ENCODE peak calls at places on chromosomes 7 and 10, in seven cellular contexts. C is OCI-LY7, Z is hepatocyte, O is ovary, J is heart left ventricle, U is lower lobe of right lung, M is fibroblast of pulmonary artery. W is an unnamed sample.
A peak's percentile ranks its signal among the peaks of the same experiment; 100 is the strongest.

GRCh38 chr10:1375805-1376170 is 319.6 kb downstream of the WDR37 start:
- DNase-seq in C (no peak), Z (no peak), O (no peak), J (no peak), U (no peak), M (no peak), W (no peak)

GRCh38 chr7:101743241-101743994 is 74.0 kb upstream of the CUX1 start:
- DNase-seq in C (peak; percentile 84), Z (peak; percentile 70), O (peak; percentile 66), J (peak; percentile 31), U (peak; percentile 69), M (peak; percentile 58), W (peak; percentile 23)

GRCh38 chr7:159031135-159031701 is 113.4 kb downstream of the VIPR2 start:
- DNase-seq in C (no peak), Z (no peak), O (peak; percentile 84), J (peak; percentile 76), U (no peak), M (no peak), W (no peak)

GRCh38 chr7:106693659-106694353 is 32.8 kb upstream of the CCDC71L start:
- DNase-seq in C (no peak), Z (no peak), O (no peak), J (no peak), U (no peak), M (no peak), W (no peak)

GRCh38 chr7:157250605-157251228 is 86.1 kb upstream of the DNAJB6 start:
- DNase-seq in C (peak; percentile 72), Z (peak; percentile 68), O (no peak), J (no peak), U (no peak), M (peak; percentile 74), W (peak; percentile 53)

GRCh38 chr10:48800283-48800675 is 115.6 kb downstream of the WDFY4 start:
- DNase-seq in C (peak; percentile 65), Z (no peak), O (no peak), J (no peak), U (no peak), M (no peak), W (no peak)

GRCh38 chr10:34282186-34282585 is 532.9 kb downstream of the PARD3 start:
- DNase-seq in C (no peak), Z (no peak), O (no peak), J (no peak), U (no peak), M (no peak), W (no peak)

GRCh38 chr10:77781451-77782327 is 144.1 kb upstream of the KCNMA1 start:
- DNase-seq in C (no peak), Z (no peak), O (no peak), J (no peak), U (no peak), M (no peak), W (no peak)

GRCh38 chr10:71728218-71728737 is 8.7 kb upstream of the C10orf105 start:
- DNase-seq in C (peak; percentile 63), Z (no peak), O (no peak), J (no peak), U (no peak), M (no peak), W (no peak)

GRCh38 chr7:4707134-4707651 is 25.1 kb downstream of the FOXK1 start:
- DNase-seq in C (no peak), Z (no peak), O (no peak), J (no peak), U (no peak), M (no peak), W (no peak)

GRCh38 chr10:130576427-130576826 is 440.2 kb downstream of the GLRX3 start:
- DNase-seq in C (no peak), Z (no peak), O (no peak), J (no peak), U (no peak), M (no peak), W (no peak)

GRCh38 chr10:110398419-110399162 is 93.9 kb upstream of the SMNDC1 start:
- DNase-seq in C (no peak), Z (peak; percentile 92), O (no peak), J (peak; percentile 24), U (peak; percentile 58), M (peak; percentile 98), W (peak; percentile 53)

GRCh38 chr10:72085166-72085565 is 3.2 kb downstream of the SPOCK2 start:
- DNase-seq in C (no peak), Z (no peak), O (no peak), J (no peak), U (no peak), M (no peak), W (no peak)

GRCh38 chr7:136912339-136912738 is 43.9 kb downstream of the CHRM2 start:
- DNase-seq in C (no peak), Z (no peak), O (no peak), J (no peak), U (no peak), M (no peak), W (no peak)

GRCh38 chr7:136914016-136914415 is 45.6 kb downstream of the CHRM2 start:
- DNase-seq in C (no peak), Z (no peak), O (no peak), J (no peak), U (no peak), M (no peak), W (no peak)

GRCh38 chr7:136911362-136911761 is 42.9 kb downstream of the CHRM2 start:
- DNase-seq in C (no peak), Z (no peak), O (no peak), J (no peak), U (no peak), M (no peak), W (no peak)
- TF ChIP-seq CTCF in C (peak; percentile 27), Z (no peak), O (no peak), J (peak; percentile 17), U (no peak), M (no peak), W (no peak)

GRCh38 chr10:5809541-5810154 is 3.6 kb downstream of the GDI2 start:
- DNase-seq in C (no peak), Z (no peak), O (no peak), J (no peak), U (no peak), M (no peak), W (no peak)
- H3K4me3 ChIP-seq in C (peak overlapping the region; percentile 94), Z (peak overlapping the region; percentile 99), O (no peak overlapping the region), J (no peak overlapping the region), U (no peak overlapping the region), M (peak overlapping the region; percentile 92), W (peak overlapping the region; percentile 9)

GRCh38 chr7:768881-769504 is 41.9 kb upstream of the PRKAR1B start:
- DNase-seq in C (no peak), Z (peak; percentile 22), O (peak; percentile 90), J (no peak), U (no peak), M (peak; percentile 36), W (no peak)
- TF ChIP-seq CTCF in C (no peak), Z (no peak), O (no peak), J (peak; percentile 8), U (no peak), M (no peak), W (no peak)

GRCh38 chr7:116691664-116692063 is 19.7 kb downstream of the MET start:
- DNase-seq in C (no peak), Z (no peak), O (no peak), J (no peak), U (no peak), M (peak; percentile 48), W (no peak)
- H3K4me3 ChIP-seq in C (no peak overlapping the region), Z (no peak overlapping the region), O (no peak overlapping the region), J (no peak overlapping the region), U (no peak overlapping the region), M (no peak overlapping the region), W (no peak overlapping the region)

DNA sequence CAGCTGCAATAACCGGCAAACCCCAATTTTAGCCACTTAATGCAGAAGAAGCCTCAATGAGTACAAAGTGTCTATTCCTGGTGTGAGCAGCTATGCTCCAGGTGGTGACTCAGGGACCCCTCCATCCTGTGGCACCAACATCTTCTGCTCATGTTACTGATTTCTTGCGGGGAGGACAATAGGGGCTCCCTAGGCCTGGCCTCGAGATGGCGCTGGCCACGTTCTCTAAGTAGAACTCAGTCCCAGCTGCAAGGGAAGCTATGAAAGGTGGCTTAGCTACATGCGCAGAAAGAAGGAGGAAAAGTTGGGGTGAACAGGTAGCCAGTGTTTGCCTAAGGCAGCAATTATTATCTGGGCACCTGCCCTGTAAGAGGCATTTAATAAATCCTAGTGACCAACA is 6.6 kb downstream of the GJD4 start:
- DNase-seq in C (no peak), Z (no peak), O (no peak), J (no peak), U (no peak), M (no peak), W (no peak)
- TF ChIP-seq CTCF in C (peak; percentile 17), Z (no peak), O (no peak), J (no peak), U (no peak), M (peak; percentile 9), W (no peak)

GRCh38 chr10:100827819-100828743 is 82.7 kb downstream of the PAX2 start:
- DNase-seq in C (no peak), Z (peak; percentile 74), O (peak; percentile 45), J (no peak), U (no peak), M (no peak), W (no peak)
- H3K4me3 ChIP-seq in C (no peak overlapping the region), Z (no peak overlapping the region), O (peak overlapping the region; percentile 24), J (peak overlapping the region; percentile 42), U (peak overlapping the region; percentile 47), M (no peak overlapping the region), W (peak overlapping the region; percentile 15)

W was measured in astrocyte of the cerebellum.